ENCODE peak calls at places on chromosomes 6 and 20, in eight cellular contexts. M is AG09319; S is astrocyte of the spinal cord; U is stimulated activated CD8-positive, alpha-beta memory T cell treated with anti-CD3 and anti-CD28 coated beads, Interleukin-15, amount 100 ng/mL, for 1 hour; F is Daoy; B is CD8-positive, alpha-beta T cell; I is ureter; C is left colon. D is an unnamed sample.

GRCh38 chr6:37048851-37049734 is 43.6 kb downstream of the FGD2 start:
- DNase-seq in M (no peak), S (peak), U (peak), F (peak), B (peak), I (no peak), C (peak), D (peak)

GRCh38 chr6:162372092-162372491 is 355.5 kb downstream of the PRKN start:
- DNase-seq in M (no peak), S (no peak), U (no peak), F (no peak), B (no peak), I (no peak), C (no peak), D (no peak)

GRCh38 chr6:10404107-10404798 is 10.6 kb downstream of the TFAP2A start:
- DNase-seq in M (peak), S (peak), U (peak), F (peak), B (peak), I (peak), C (peak), D (peak)

GRCh38 chr6:71489736-71490135 is 201.1 kb downstream of the OGFRL1 start:
- DNase-seq in M (peak), S (peak), U (no peak), F (peak), B (no peak), I (no peak), C (no peak), D (no peak)

GRCh38 chr6:36049582-36049981 is 22.0 kb downstream of the MAPK14 start:
- DNase-seq in M (no peak), S (no peak), U (no peak), F (no peak), B (no peak), I (no peak), C (no peak), D (no peak)

GRCh38 chr6:136920858-136921520 is 1.1 kb upstream of the SLC35D3 start:
- DNase-seq in M (no peak), S (peak), U (no peak), F (peak), B (no peak), I (no peak), C (peak), D (no peak)

GRCh38 chr6:11428895-11429294 is 108.7 kb upstream of the TMEM170B start:
- DNase-seq in M (no peak), S (peak), U (no peak), F (peak), B (no peak), I (no peak), C (no peak), D (no peak)

GRCh38 chr6:154487367-154488275 is 22.9 kb downstream of the CNKSR3 start:
- DNase-seq in M (no peak), S (peak), U (no peak), F (peak), B (no peak), I (no peak), C (no peak), D (no peak)

GRCh38 chr6:30820196-30820595 is 64.1 kb upstream of the DDR1 start:
- DNase-seq in M (peak), S (peak), U (no peak), F (peak), B (no peak), I (no peak), C (peak), D (no peak)

GRCh38 chr6:149357726-149358538 is 40.4 kb downstream of the TAB2 start:
- DNase-seq in M (no peak), S (no peak), U (no peak), F (no peak), B (no peak), I (no peak), C (no peak), D (no peak)

GRCh38 chr6:4059115-4059777 is 19.7 kb downstream of the FAM217A start:
- DNase-seq in M (peak), S (peak), U (peak), F (peak), B (peak), I (no peak), C (no peak), D (peak)

GRCh38 chr6:157219201-157220200 is 103.8 kb downstream of the TMEM242 start:
- DNase-seq in M (no peak), S (peak), U (no peak), F (peak), B (no peak), I (no peak), C (peak), D (no peak)

GRCh38 chr6:155190667-155191066 is 73.1 kb upstream of the CLDN20 start:
- DNase-seq in M (no peak), S (no peak), U (no peak), F (no peak), B (no peak), I (no peak), C (no peak), D (no peak)

GRCh38 chr6:104527761-104528415 is 331.8 kb downstream of the HACE1 start:
- DNase-seq in M (no peak), S (peak), U (no peak), F (peak), B (no peak), I (no peak), C (no peak), D (no peak)

GRCh38 chr20:63246490-63247284 is 7.6 kb downstream of the NKAIN4 start:
- DNase-seq in M (no peak), S (no peak), U (no peak), F (no peak), B (no peak), I (no peak), C (no peak), D (no peak)

GRCh38 chr20:21303872-21304586 is 898 bp downstream of the XRN2 start:
- DNase-seq in M (no peak), S (peak), U (no peak), F (no peak), B (no peak), I (no peak), C (no peak), D (no peak)

GRCh38 chr6:90123796-90124195 is 172.8 kb downstream of the BACH2 start:
- DNase-seq in M (no peak), S (no peak), U (no peak), F (peak), B (no peak), I (no peak), C (no peak), D (no peak)